ENCODE peak calls at places on chromosomes 4 and X, in eight cellular contexts. T, W, Q, J, A, Y, P and V are unnamed samples.

GRCh38 chrX:150164971-150165605 is 198.0 kb upstream of the MAMLD1 start:
- DNase-seq in P (no peak), T (no peak), Q (no peak), J (no peak), A (no peak), Y (no peak), W (no peak), V (no peak)

GRCh38 chr4:173420324-173420752 is 21.4 kb upstream of the SCRG1 start:
- DNase-seq in Q (peak), P (peak), W (no peak), Y (no peak), J (no peak), T (no peak), A (no peak), V (no peak)

GRCh38 chr4:149164282-149164681 is 651.4 kb downstream of the IQCM start:
- DNase-seq in P (peak), J (no peak), T (no peak), Y (no peak), W (no peak), Q (peak), A (no peak), V (peak)

GRCh38 chr4:31375936-31376335 is 655.8 kb downstream of the PCDH7 start:
- DNase-seq in Y (no peak), W (no peak), J (no peak), P (no peak), Q (no peak), A (no peak), T (no peak), V (no peak)

GRCh38 chr4:37068580-37068979 is 176.0 kb upstream of the NWD2 start:
- DNase-seq in A (no peak), Y (no peak), P (no peak), Q (no peak), J (no peak), W (no peak), T (no peak), V (no peak)

GRCh38 chr4:78227411-78228057 is 170.4 kb downstream of the FRAS1 start:
- DNase-seq in Y (no peak), T (no peak), Q (no peak), P (no peak), W (no peak), J (no peak), A (no peak), V (no peak)

GRCh38 chrX:110944793-110945466 is 149.3 kb upstream of the CHRDL1 start:
- DNase-seq in A (no peak), J (no peak), T (no peak), Y (no peak), Q (peak), P (no peak), W (no peak), V (peak)

GRCh38 chr4:100679926-100680325 is 162.1 kb upstream of the EMCN start:
- DNase-seq in W (no peak), A (no peak), T (no peak), J (no peak), P (no peak), Y (no peak), Q (no peak), V (no peak)

GRCh38 chr4:36173923-36174322 is 70.4 kb downstream of the ARAP2 start:
- DNase-seq in P (no peak), J (no peak), Q (no peak), A (no peak), Y (no peak), T (no peak), W (no peak), V (peak)

GRCh38 chr4:133316874-133317273 is 167.8 kb downstream of the PCDH10 start:
- DNase-seq in A (no peak), Q (no peak), P (no peak), J (no peak), T (no peak), Y (no peak), W (no peak), V (peak)

GRCh38 chr4:25859429-25860148 is 3.2 kb downstream of the SEL1L3 start:
- DNase-seq in T (no peak), A (peak), Q (no peak), Y (no peak), J (no peak), P (no peak), W (no peak), V (peak)

GRCh38 chr4:119116925-119117900 is 18.4 kb upstream of the MYOZ2 start:
- DNase-seq in Y (no peak), J (no peak), T (no peak), Q (peak), A (no peak), W (no peak), P (no peak), V (no peak)

GRCh38 chr4:109302366-109303140 is at the start of gene COL25A1:
- DNase-seq in W (no peak), A (peak), Q (peak), T (peak), J (no peak), Y (peak), P (peak), V (peak)

GRCh38 chr4:143559757-143560147 is 46.2 kb downstream of the SMARCA5 start:
- DNase-seq in T (peak), Q (peak), P (no peak), W (no peak), J (no peak), A (no peak), Y (peak), V (no peak)

GRCh38 chr4:4912155-4912554 is 52.7 kb downstream of the MSX1 start:
- DNase-seq in T (no peak), A (no peak), Y (no peak), J (no peak), Q (no peak), W (no peak), P (no peak), V (no peak)

GRCh38 chr4:93814722-93815121 is 13.8 kb upstream of the ATOH1 start:
- DNase-seq in J (no peak), W (no peak), T (no peak), Y (no peak), P (no peak), Q (no peak), A (no peak), V (no peak)

GRCh38 chrX:17860811-17861495 is at the start of gene RAI2:
- DNase-seq in P (no peak), A (no peak), Y (no peak), J (no peak), T (no peak), Q (peak), W (no peak), V (no peak)

GRCh38 chr4:73308286-73308685 is 49.7 kb upstream of the ANKRD17 start:
- DNase-seq in W (no peak), P (peak), T (no peak), Q (peak), A (no peak), Y (no peak), J (no peak), V (peak)

GRCh38 chrX:6325437-6325836 is 96.8 kb upstream of the NLGN4X start:
- DNase-seq in W (peak), P (no peak), Q (no peak), Y (no peak), J (no peak), A (no peak), T (no peak), V (no peak)

GRCh38 chr4:152598454-152598853 is 62.6 kb upstream of the FBXW7 start:
- DNase-seq in Y (no peak), J (no peak), P (no peak), T (no peak), W (no peak), Q (no peak), A (no peak), V (no peak)

GRCh38 chr4:86587016-86587713 is 7.0 kb upstream of the PTPN13 start:
- DNase-seq in Y (no peak), J (no peak), W (no peak), P (no peak), A (no peak), Q (no peak), T (no peak), V (no peak)

GRCh38 chrX:102517331-102517730 is 792 bp upstream of the TMSB15A start:
- DNase-seq in Y (no peak), Q (no peak), T (no peak), P (peak), A (no peak), W (no peak), J (no peak), V (no peak)

GRCh38 chrX:2664497-2664896 is 26.6 kb upstream of the CD99 start:
- DNase-seq in Q (peak), Y (no peak), W (no peak), J (no peak), P (no peak), A (no peak), T (peak), V (peak)

GRCh38 chrX:132045456-132045855 is 22.4 kb downstream of the STK26 start:
- DNase-seq in T (no peak), Y (no peak), A (no peak), P (no peak), Q (no peak), W (no peak), J (no peak), V (no peak)

GRCh38 chr4:108786351-108786750 is 23.5 kb upstream of the ETNPPL start:
- DNase-seq in A (no peak), Q (no peak), J (no peak), W (no peak), Y (no peak), P (no peak), T (no peak), V (no peak)